ENCODE peak calls at places on chromosomes 6 and 20, in four cellular contexts. S is HepG2, V is K562, J is GM12878. I is an unnamed sample.

GRCh38 chr6:18359237-18359885 is 27.8 kb upstream of the RNF144B start:
- DNase-seq in V (no peak), S (no peak), J (no peak), I (no peak)

GRCh38 chr6:56087421-56087820 is 160.0 kb downstream of the COL21A1 start:
- DNase-seq in V (no peak), J (no peak), S (no peak), I (no peak)

GRCh38 chr20:3842332-3842930 is 4.2 kb upstream of the MAVS start:
- DNase-seq in S (no peak), J (no peak), V (peak; percentile 31), I (no peak)

GRCh38 chr6:142871910-142872331 is 73.1 kb downstream of the HIVEP2 start:
- DNase-seq in V (no peak), J (no peak), S (peak; percentile 83), I (no peak)

GRCh38 chr6:153673214-153673613 is 365.8 kb upstream of the OPRM1 start:
- DNase-seq in S (no peak), J (no peak), V (no peak), I (no peak)

GRCh38 chr6:38055210-38055609 is 235.7 kb downstream of the ZFAND3 start:
- DNase-seq in S (no peak), J (no peak), V (no peak), I (no peak)

GRCh38 chr20:52303281-52303950 is 111.8 kb upstream of the ZFP64 start:
- DNase-seq in J (no peak), V (no peak), S (no peak), I (no peak)

GRCh38 chr6:145278163-145278807 is 457.0 kb downstream of the EPM2A start:
- DNase-seq in J (no peak), V (no peak), S (peak; percentile 82), I (no peak)

GRCh38 chr6:44251576-44252524 is 4.9 kb downstream of the HSP90AB1 start:
- DNase-seq in S (no peak), V (no peak), J (no peak), I (no peak)

GRCh38 chr20:59147197-59147596 is 16.4 kb upstream of the ZNF831 start:
- DNase-seq in J (no peak), V (no peak), S (no peak), I (no peak)

GRCh38 chr20:58883243-58883691 is 30.8 kb downstream of the GNAS start:
- DNase-seq in J (no peak), V (no peak), S (no peak), I (no peak)

GRCh38 chr6:130426078-130426726 is 60.4 kb downstream of the TMEM200A start:
- DNase-seq in J (no peak), V (no peak), S (no peak), I (no peak)

GRCh38 chr6:126811307-126811706 is 307.2 kb upstream of the RSPO3 start:
- DNase-seq in V (no peak), J (no peak), S (no peak), I (no peak)

GRCh38 chr20:21920231-21920630 is 214.8 kb downstream of the PAX1 start:
- DNase-seq in J (no peak), S (no peak), V (no peak), I (no peak)

GRCh38 chr6:106972500-106972899 is 2.0 kb downstream of the CD24 start:
- DNase-seq in J (no peak), V (no peak), S (no peak), I (peak; percentile 9)

GRCh38 chr6:90458353-90459224 is 128.3 kb downstream of the MAP3K7 start:
- DNase-seq in J (no peak), S (no peak), V (peak; percentile 95), I (no peak)

GRCh38 chr6:105121981-105122380 is 57.8 kb downstream of the POPDC3 start:
- DNase-seq in V (no peak), J (no peak), S (no peak), I (no peak)

GRCh38 chr20:40931348-40932044 is 97.1 kb upstream of the TOP1 start:
- DNase-seq in S (no peak), V (no peak), J (no peak), I (no peak)

GRCh38 chr20:4776079-4776630 is 54.4 kb downstream of the PRND start:
- DNase-seq in V (no peak), S (no peak), J (no peak), I (no peak)

GRCh38 chr6:1312444-1313363 is 806 bp downstream of the FOXQ1 start:
- DNase-seq in V (no peak), J (no peak), S (no peak), I (peak; percentile 39)

GRCh38 chr6:36692861-36693702 is 4.5 kb upstream of the RAB44 start:
- DNase-seq in V (no peak), J (no peak), S (no peak), I (no peak)

GRCh38 chr6:56729719-56730118 is 87.0 kb upstream of the DST start:
- DNase-seq in S (no peak), J (no peak), V (no peak), I (no peak)

GRCh38 chr20:62790075-62790474 is 6.2 kb upstream of the MRGBP start:
- DNase-seq in S (no peak), J (no peak), V (no peak), I (no peak)

GRCh38 chr20:62792182-62792939 is 3.9 kb upstream of the MRGBP start:
- DNase-seq in V (no peak), J (no peak), S (peak; percentile 48), I (no peak)

GRCh38 chr20:62793757-62794006 is 2.6 kb upstream of the MRGBP start:
- DNase-seq in V (no peak), S (no peak), J (no peak), I (no peak)

GRCh38 chr20:62792940-62793756 is 3.1 kb upstream of the MRGBP start:
- DNase-seq in V (no peak), S (no peak), J (no peak), I (no peak)

GRCh38 chr20:62791301-62792181 is 4.7 kb upstream of the MRGBP start:
- DNase-seq in V (peak; percentile 90), J (no peak), S (peak; percentile 94), I (peak; percentile 79)
- TF ChIP-seq SP1 in V (peak; percentile 22), J (no peak), S (no peak), I (no peak)

DNA sequence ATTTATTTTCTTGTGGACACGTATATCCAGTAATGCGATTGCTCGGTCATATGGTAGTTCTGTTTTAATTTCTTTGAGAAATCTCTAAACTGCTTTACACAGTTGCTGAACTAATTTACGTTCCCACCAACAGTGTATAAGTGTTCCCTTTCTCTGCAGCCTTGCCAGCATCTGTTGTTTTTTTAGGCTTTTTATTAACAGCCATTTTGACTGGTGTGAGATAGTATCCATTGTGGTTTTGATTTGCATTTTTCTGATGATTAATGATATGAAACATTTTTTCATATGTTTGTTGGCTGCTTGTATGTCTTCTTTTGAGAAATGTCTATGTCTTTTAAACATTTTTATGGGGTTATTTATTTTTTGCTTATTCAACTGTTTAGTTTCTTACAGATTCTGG is 196.7 kb downstream of the MOXD1 start:
- DNase-seq in V (no peak), S (no peak), J (no peak), I (no peak)
- TF ChIP-seq FOXM1 in V (no peak), S (no peak), J (no peak), I (no peak)

GRCh38 chr6:125102901-125103300 is 50.7 kb upstream of the TPD52L1 start:
- DNase-seq in S (peak; percentile 29), J (no peak), V (no peak), I (no peak)
- TF ChIP-seq SP1 in S (no peak), J (no peak), V (no peak), I (no peak)

GRCh38 chr20:38728237-38728761 is 4.0 kb downstream of the SLC32A1 start:
- DNase-seq in S (no peak), V (no peak), J (no peak), I (no peak)

GRCh38 chr20:38727602-38728236 is 3.4 kb downstream of the SLC32A1 start:
- DNase-seq in J (no peak), S (no peak), V (no peak), I (no peak)

GRCh38 chr20:38725458-38725958 is 1.2 kb downstream of the SLC32A1 start:
- DNase-seq in J (no peak), S (no peak), V (no peak), I (no peak)

GRCh38 chr20:38725959-38726848 is 1.9 kb downstream of the SLC32A1 start:
- DNase-seq in J (no peak), S (peak; percentile 75), V (peak; percentile 68), I (no peak)

DNA sequence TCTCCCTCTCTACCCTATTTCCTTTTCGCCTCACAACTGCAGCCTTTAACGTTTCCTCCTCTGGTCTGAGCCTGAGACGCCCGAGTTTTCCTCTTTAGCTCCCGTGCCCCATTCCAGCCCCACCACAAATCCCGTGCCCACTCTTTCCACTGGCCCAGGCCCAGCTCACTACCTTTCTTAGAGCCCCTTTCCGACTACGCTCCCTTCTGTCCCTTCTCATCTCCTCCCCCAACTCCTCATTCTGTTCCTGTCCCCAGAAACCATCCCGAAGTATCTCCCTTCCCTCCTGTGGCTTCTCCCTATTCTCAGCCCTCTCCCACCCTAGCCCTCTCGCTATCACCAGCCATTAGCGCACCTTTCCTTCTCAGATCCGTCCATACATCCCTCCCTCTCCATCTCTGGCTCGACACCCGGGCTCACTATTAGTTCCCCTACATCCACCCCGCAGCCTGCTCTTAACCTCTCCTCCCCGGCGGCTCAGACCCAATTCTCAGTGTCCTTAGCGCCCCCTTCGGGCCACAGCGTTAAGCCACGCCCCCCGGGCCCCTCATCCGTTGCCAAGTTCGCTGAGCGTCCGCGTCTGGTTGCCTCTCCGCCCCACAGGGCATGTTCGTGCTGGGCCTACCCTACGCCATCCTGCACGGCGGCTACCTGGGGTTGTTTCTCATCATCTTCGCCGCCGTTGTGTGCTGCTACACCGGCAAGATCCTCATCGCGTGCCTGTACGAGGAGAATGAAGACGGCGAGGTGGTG is 2.7 kb downstream of the SLC32A1 start:
- DNase-seq in J (no peak), V (peak; percentile 71), S (peak; percentile 61), I (no peak)
- TF ChIP-seq FOXM1 in J (no peak), V (no peak), S (no peak), I (no peak)

DNA sequence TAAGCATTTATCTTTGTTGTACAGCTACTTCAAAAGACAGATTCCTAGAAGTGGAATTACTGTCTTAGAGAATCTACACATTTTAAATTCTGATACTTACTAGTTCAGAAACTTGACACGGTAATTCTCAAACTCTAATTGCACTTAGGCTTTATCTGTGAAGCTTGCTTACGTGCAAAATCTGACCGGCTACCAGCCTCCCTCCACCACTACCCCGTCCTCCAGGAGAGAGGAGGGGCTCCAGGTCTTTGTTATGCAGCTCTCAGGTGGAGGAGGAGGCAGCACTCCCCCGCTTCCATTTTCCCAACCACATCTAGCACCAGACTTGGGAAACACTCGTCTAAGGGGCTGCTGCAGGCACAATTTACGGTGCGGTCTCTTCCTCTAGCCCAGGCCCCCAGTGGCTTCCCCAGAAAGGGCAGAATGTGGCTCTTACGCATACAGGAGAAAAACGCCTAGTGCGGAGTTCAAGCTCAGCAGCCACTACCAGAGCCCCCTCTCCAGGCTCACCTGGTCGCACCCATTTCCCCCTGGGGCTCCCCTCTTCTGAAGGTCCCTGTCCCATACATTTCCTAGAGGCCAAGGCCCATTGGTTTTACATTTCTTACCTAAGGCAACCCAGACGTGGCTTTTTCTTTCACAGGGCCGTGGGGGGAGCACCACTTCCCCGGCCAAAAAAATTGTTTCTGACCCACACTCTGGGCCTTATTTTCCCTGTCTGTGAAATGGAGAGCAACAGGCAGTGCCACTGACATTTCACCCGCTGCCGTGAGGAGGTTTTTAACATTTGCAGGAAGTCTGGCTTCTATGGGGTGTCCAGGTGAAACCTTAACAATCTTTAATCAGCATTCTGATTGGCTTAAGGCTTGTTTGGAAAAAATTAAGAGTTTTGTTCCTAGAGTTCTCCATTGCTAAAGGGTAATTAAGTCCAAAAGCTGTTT is 1.6 kb upstream of the TGIF2 start:
- DNase-seq in V (peak; percentile 69), J (no peak), S (peak; percentile 73), I (peak; percentile 37)
- TF ChIP-seq SP1 in V (no peak), J (no peak), S (no peak), I (no peak)

I was measured in HEK293T.